ENCODE peak calls at places on chromosomes 4 and X, in nine cellular contexts. Q is HTR-8/SVneo, K is choroid plexus epithelial cell, D is H7, E is globus pallidus, F is Kasumi-1, I is NCI-H1048, G is amniotic stem cell, J is neural crest cell. X is an unnamed sample.

GRCh38 chr4:53852343-53852742 is 212.1 kb downstream of the CHIC2 start:
- DNase-seq in G (no peak), Q (no peak), D (no peak), I (no peak), F (no peak), J (no peak), K (peak; percentile 88), E (no peak), X (no peak)

GRCh38 chr4:74364649-74365491 is at the start of gene EREG:
- DNase-seq in D (peak; percentile 82), K (peak; percentile 75), E (no peak), I (no peak), J (peak; percentile 45), Q (no peak), G (no peak), F (no peak), X (peak; percentile 7)

GRCh38 chr4:74016068-74016467 is 17.6 kb upstream of the CXCL5 start:
- DNase-seq in D (no peak), J (no peak), K (peak; percentile 7), Q (no peak), F (no peak), I (no peak), E (no peak), G (no peak), X (no peak)

GRCh38 chr4:136392576-136392975 is 1139.7 kb downstream of the PCDH18 start:
- DNase-seq in F (no peak), G (peak; percentile 53), I (no peak), J (no peak), D (no peak), E (no peak), Q (no peak), K (peak; percentile 83), X (no peak)

GRCh38 chrX:124502144-124502543 is 155.8 kb downstream of the SH2D1A start:
- DNase-seq in Q (no peak), I (no peak), E (no peak), F (no peak), G (no peak), J (no peak), D (no peak), K (no peak), X (no peak)

GRCh38 chr4:110518889-110519490 is 43.0 kb downstream of the ENPEP start:
- DNase-seq in G (peak; percentile 23), E (no peak), J (peak; percentile 43), D (no peak), Q (no peak), F (peak; percentile 24), I (no peak), K (peak; percentile 55), X (no peak)

GRCh38 chrX:119999087-119999634 is 55.6 kb upstream of the NKAP start:
- DNase-seq in J (no peak), K (no peak), F (no peak), G (no peak), D (peak; percentile 62), Q (no peak), I (no peak), E (no peak), X (no peak)

GRCh38 chr4:121794505-121795192 is 6.5 kb upstream of the EXOSC9 start:
- DNase-seq in G (no peak), J (no peak), F (no peak), I (no peak), E (no peak), Q (no peak), K (peak; percentile 32), D (no peak), X (no peak)

GRCh38 chr4:150243932-150244331 is 165.7 kb downstream of the DCLK2 start:
- DNase-seq in F (no peak), Q (no peak), I (no peak), D (no peak), E (no peak), J (no peak), G (no peak), K (no peak), X (no peak)

GRCh38 chr4:73341454-73341853 is 62.6 kb upstream of the ALB start:
- DNase-seq in E (peak; percentile 76), I (no peak), K (peak; percentile 80), Q (peak; percentile 21), J (peak; percentile 22), F (peak; percentile 52), D (peak; percentile 56), G (no peak), X (no peak)

GRCh38 chrX:85922821-85923220 is 124.5 kb downstream of the CHM start:
- DNase-seq in K (peak; percentile 61), I (no peak), G (no peak), E (no peak), D (no peak), J (no peak), Q (no peak), F (no peak), X (no peak)

GRCh38 chr4:23333946-23334878 is 555.6 kb downstream of the PPARGC1A start:
- DNase-seq in D (peak; percentile 26), J (no peak), F (peak; percentile 96), Q (peak; percentile 14), G (no peak), I (peak; percentile 75), E (peak; percentile 4), K (peak; percentile 49), X (no peak)

GRCh38 chrX:47623540-47624027 is 3.9 kb upstream of the SYN1 start:
- DNase-seq in G (peak; percentile 38), J (peak; percentile 37), Q (peak; percentile 78), E (no peak), D (peak; percentile 95), K (peak; percentile 85), I (peak; percentile 61), F (peak; percentile 72), X (peak; percentile 13)

GRCh38 chr4:105179539-105180401 is 33.1 kb downstream of the TET2 start:
- DNase-seq in F (no peak), E (no peak), Q (no peak), J (no peak), K (no peak), D (no peak), I (no peak), G (no peak), X (no peak)

GRCh38 chrX:68498044-68498507 is 775 bp upstream of the YIPF6 start:
- DNase-seq in D (no peak), I (no peak), K (peak; percentile 41), G (no peak), E (no peak), Q (peak; percentile 3), J (no peak), F (no peak), X (no peak)

GRCh38 chr4:82372874-82373815 is 646 bp downstream of the HNRNPD start:
- DNase-seq in I (peak; percentile 77), J (peak; percentile 65), G (peak; percentile 47), F (peak; percentile 84), E (peak; percentile 58), D (peak; percentile 78), Q (peak; percentile 38), K (peak; percentile 70), X (peak; percentile 47)

GRCh38 chr4:113747949-113748348 is 13.6 kb downstream of the CAMK2D start:
- DNase-seq in I (no peak), K (no peak), D (no peak), F (no peak), E (no peak), G (no peak), J (no peak), Q (no peak), X (no peak)

GRCh38 chr4:15547392-15547791 is 77.7 kb downstream of the CC2D2A start:
- DNase-seq in Q (no peak), G (no peak), K (no peak), E (no peak), D (no peak), F (no peak), J (no peak), I (no peak), X (no peak)

GRCh38 chrX:574830-575229 is 55.8 kb upstream of the SHOX start:
- DNase-seq in F (no peak), I (no peak), G (no peak), J (no peak), Q (no peak), K (no peak), D (no peak), E (no peak), X (no peak)

GRCh38 chrX:44971674-44972073 is 98.7 kb downstream of the KDM6A start:
- DNase-seq in K (no peak), J (no peak), D (no peak), I (no peak), Q (no peak), F (no peak), G (no peak), E (no peak), X (no peak)

GRCh38 chrX:110066488-110067225 is 63.7 kb downstream of the TMEM164 start:
- DNase-seq in F (no peak), G (no peak), K (no peak), E (no peak), I (no peak), D (no peak), J (no peak), Q (no peak), X (no peak)

GRCh38 chrX:70434352-70434866 is 10.2 kb upstream of the DLG3 start:
- DNase-seq in D (peak; percentile 94), J (peak; percentile 60), G (peak; percentile 42), Q (peak; percentile 98), E (peak; percentile 83), F (peak; percentile 55), I (peak; percentile 51), K (peak; percentile 78), X (no peak)

GRCh38 chr4:77582716-77583115 is 22.9 kb upstream of the CXCL13 start:
- DNase-seq in J (no peak), D (no peak), Q (no peak), F (no peak), K (no peak), G (no peak), E (no peak), I (no peak), X (no peak)

GRCh38 chrX:54891573-54891972 is 29.1 kb upstream of the TRO start:
- DNase-seq in E (peak; percentile 37), Q (no peak), I (no peak), F (peak; percentile 40), D (peak; percentile 20), J (no peak), K (peak; percentile 67), G (no peak), X (no peak)

X was measured in naive B cell.